ENCODE peak calls at places on chromosomes 13 and 19, in four cellular contexts. D is epithelial cell of proximal tubule, X is transverse colon, S is neural crest cell. E is an unnamed sample.

GRCh38 chr13:95154441-95154886 is 146.8 kb downstream of the ABCC4 start:
- DNase-seq in X (no peak), S (no peak), D (no peak), E (no peak)

GRCh38 chr13:49836516-49836915 is 44.0 kb upstream of the KPNA3 start:
- DNase-seq in D (no peak), S (no peak), X (no peak), E (no peak)

GRCh38 chr19:37977992-37978391 is 71.0 kb downstream of the SIPA1L3 start:
- DNase-seq in D (no peak), S (peak; percentile 23), X (no peak), E (no peak)

GRCh38 chr13:95660981-95661581 is 15.9 kb upstream of the DNAJC3 start:
- DNase-seq in D (no peak), S (no peak), X (no peak), E (no peak)

GRCh38 chr13:74443623-74444022 is 309.4 kb upstream of the KLF12 start:
- DNase-seq in S (no peak), D (peak; percentile 18), X (no peak), E (no peak)

GRCh38 chr19:2869618-2870017 is 2.5 kb downstream of the ZNF556 start:
- DNase-seq in X (no peak), S (no peak), D (no peak), E (no peak)

GRCh38 chr19:8820234-8820633 is 11.9 kb downstream of the ZNF558 start:
- DNase-seq in X (no peak), S (no peak), D (no peak), E (no peak)

GRCh38 chr13:37058801-37059135 is 720 bp downstream of the SUPT20H start:
- DNase-seq in X (no peak), S (no peak), D (no peak), E (no peak)

GRCh38 chr13:88051746-88052482 is 380.7 kb downstream of the SLITRK5 start:
- DNase-seq in S (no peak), X (no peak), D (no peak), E (no peak)

GRCh38 chr13:30906411-30906990 is 430 bp downstream of the MEDAG start:
- DNase-seq in S (peak; percentile 5), X (no peak), D (no peak), E (peak; percentile 48)

GRCh38 chr19:18557474-18558201 is at the start of gene KXD1:
- DNase-seq in D (peak; percentile 89), X (peak; percentile 98), S (peak; percentile 82), E (peak; percentile 85)

GRCh38 chr13:103883698-103884097 is 817.5 kb upstream of the SLC10A2 start:
- DNase-seq in S (no peak), X (no peak), D (no peak), E (no peak)

GRCh38 chr19:23116802-23117571 is at the start of gene ZNF730:
- DNase-seq in X (peak; percentile 14), S (peak; percentile 93), D (no peak), E (peak; percentile 76)

GRCh38 chr13:70816853-70817252 is 708.6 kb upstream of the KLHL1 start:
- DNase-seq in S (no peak), X (no peak), D (no peak), E (no peak)

GRCh38 chr13:22235285-22235949 is 564.5 kb downstream of the FGF9 start:
- DNase-seq in D (no peak), S (no peak), X (no peak), E (no peak)

DNA sequence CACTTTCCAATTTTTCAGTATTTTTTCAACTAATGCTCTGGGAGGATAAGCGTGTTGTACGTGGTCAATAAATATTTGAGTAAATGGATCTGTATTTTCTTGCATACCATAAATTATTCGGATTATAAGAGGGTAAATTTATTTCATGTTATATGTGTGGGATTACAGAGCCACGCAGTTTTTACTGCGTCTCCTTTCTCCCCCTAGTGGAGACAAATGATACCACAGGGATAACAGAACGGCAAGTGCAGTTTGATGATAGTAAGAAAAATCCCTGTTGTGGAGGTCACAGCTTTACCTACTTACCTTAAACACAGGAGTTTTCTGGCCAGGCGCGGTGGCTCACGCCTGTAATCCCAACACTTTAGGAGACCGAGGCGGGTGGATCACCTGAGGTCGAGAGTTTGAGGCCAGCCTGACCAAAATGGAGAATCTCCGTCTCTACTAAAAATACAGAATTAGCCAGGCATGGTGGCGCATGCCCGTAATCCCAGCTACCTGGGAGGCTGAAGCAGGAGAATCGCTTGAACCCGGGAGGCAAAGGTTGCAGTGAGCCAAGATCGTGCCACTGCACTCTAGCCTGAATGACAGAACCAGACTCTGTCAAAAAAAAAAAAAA is 16.8 kb downstream of the MBD3L2B start:
- DNase-seq in X (no peak), D (no peak), S (peak; percentile 10), E (no peak)
- TF ChIP-seq CTCF in X (no peak), D (peak; percentile 67), S (peak; percentile 83), E (peak; percentile 79)

GRCh38 chr13:79503069-79503468 is 22.1 kb downstream of the NDFIP2 start:
- DNase-seq in S (no peak), D (no peak), X (no peak), E (no peak)
- TF ChIP-seq CTCF in S (no peak), D (no peak), X (no peak), E (no peak)

DNA sequence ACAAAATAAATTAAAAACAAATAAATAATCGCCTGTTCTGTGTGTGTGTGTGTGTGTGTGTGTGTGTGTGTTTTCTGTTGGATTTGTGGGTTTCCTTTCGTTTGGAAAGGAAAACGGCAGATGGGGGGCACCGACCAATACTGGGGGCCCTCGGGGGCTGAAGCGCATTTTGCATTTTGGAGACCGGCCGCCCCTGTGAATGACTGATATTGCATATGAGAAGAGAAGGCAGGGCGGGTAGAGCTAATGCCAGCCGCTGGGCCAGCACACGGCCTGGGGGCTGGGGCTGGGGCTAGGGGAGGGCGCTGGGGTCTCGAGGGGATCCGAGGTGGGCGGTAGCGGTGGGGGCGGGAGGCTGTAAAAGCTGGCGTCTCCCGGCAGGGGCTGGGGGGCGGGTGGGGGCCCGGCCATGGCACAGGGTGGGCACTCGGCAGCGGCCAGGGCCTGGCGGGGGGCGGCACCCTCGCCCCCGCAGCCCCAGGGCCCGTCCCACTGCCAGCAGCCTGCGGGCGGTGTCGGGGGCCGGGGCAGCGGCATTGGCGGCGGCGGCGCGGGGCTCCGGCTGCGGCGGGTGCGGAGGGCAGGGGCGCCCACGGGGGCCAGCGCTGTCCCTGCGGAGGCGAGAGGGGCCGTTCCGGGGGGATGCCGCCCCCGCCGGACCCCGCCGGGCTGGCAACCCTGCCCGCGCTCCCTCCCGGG is 11.2 kb downstream of the ANO8 start:
- DNase-seq in S (no peak), D (no peak), X (no peak), E (no peak)
- TF ChIP-seq CTCF in S (no peak), D (no peak), X (no peak), E (no peak)

GRCh38 chr19:55046975-55047622 is 9.0 kb upstream of the GP6 start:
- DNase-seq in D (no peak), X (no peak), S (no peak), E (no peak)

GRCh38 chr19:55050749-55051532 is 12.0 kb downstream of the RDH13 start:
- DNase-seq in D (no peak), S (no peak), X (no peak), E (no peak)

GRCh38 chr19:55048446-55048845 is 10.4 kb upstream of the GP6 start:
- DNase-seq in X (no peak), S (no peak), D (no peak), E (no peak)

GRCh38 chr19:55044771-55045716 is 7.0 kb upstream of the GP6 start:
- DNase-seq in D (no peak), S (no peak), X (no peak), E (no peak)

GRCh38 chr19:55047951-55048350 is 9.9 kb upstream of the GP6 start:
- DNase-seq in X (no peak), S (no peak), D (no peak), E (no peak)
- TF ChIP-seq CTCF in X (no peak), S (no peak), D (no peak), E (no peak)

DNA sequence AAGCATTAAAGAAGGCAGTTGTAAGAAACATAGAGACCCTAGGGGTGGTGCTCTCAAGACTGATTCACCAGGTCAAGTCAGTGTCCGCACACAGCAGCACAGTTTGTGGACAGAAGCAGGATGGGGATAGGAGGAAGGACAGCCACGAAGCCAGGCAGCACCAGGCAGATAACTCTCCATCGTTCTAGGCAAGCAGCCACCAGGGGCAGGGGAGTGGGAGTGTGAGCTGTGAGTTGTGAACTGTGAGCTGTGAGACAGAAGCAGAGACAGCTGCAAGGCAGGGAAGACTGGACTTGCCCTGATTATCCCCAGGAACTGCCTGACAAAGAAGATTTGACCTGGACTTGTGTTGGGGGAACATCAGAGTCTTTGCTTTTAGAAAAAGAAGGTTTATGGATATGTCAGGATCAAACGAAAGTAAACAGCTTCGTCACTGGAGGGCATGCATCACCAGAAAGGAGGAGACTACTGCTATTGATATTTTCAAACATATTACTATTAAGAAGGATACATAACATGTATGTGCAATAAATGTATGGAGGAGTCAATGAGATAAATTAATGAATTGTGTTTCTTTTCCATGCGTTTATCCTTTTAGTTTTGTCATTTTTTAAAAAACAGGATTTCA is 286.1 kb downstream of the IRS2 start:
- DNase-seq in X (no peak), D (no peak), S (no peak), E (no peak)
- TF ChIP-seq CTCF in X (no peak), D (no peak), S (peak; percentile 28), E (no peak)

DNA sequence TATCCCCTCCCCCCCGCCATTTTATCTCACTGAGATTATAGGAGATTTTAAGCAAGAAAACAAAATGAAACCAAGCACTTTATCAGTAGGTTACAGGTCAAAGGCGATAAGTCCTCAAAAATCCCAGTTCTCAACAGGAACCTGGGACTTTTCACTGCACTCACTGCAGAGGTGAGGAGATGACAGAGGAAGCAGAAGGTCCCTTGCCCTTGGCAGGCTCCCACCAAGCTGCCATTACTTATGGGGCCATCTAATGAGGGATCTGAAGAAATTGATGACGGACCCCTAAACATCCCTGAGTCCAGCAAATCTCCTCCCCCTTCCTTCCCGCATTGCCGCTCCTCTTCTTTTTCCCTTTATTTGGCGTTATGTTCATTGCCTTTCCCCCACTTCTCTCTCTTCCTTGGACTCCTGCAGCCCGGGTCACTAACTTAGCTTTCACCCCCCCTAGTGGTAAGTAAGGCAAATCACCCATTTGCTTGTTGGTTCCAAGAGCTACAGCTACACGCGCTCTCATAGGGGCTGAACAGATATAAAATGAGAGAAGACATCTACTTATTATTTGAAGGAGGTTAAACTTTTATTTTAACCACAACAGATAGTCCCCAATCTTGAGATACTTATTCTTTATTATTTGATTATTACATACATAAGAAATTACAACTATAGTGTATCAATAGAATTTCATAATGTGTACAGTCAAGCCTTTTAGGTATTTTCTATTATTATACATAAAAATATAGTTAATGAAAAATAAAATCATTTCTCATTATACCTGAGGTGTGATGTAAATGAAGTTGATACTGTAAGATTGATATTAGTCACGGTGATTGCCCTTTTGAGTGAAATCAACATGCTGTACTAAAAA is 52.0 kb upstream of the ARGLU1 start:
- DNase-seq in X (peak; percentile 26), D (no peak), S (peak; percentile 9), E (no peak)
- TF ChIP-seq CTCF in X (peak; percentile 78), D (peak; percentile 98), S (peak; percentile 78), E (peak; percentile 77)

GRCh38 chr19:1467228-1467511 is 11.8 kb downstream of the C19orf25 start:
- DNase-seq in X (no peak), D (no peak), S (no peak), E (no peak)

GRCh38 chr19:1469200-1469935 is 9.6 kb downstream of the C19orf25 start:
- DNase-seq in X (no peak), D (no peak), S (no peak), E (no peak)

GRCh38 chr19:1469936-1470863 is 8.8 kb downstream of the C19orf25 start:
- DNase-seq in X (peak; percentile 67), S (no peak), D (no peak), E (no peak)

GRCh38 chr19:1467512-1468273 is 11.3 kb downstream of the C19orf25 start:
- DNase-seq in X (no peak), D (no peak), S (no peak), E (no peak)

GRCh38 chr19:1468274-1469199 is 10.5 kb downstream of the C19orf25 start:
- DNase-seq in X (no peak), D (no peak), S (no peak), E (no peak)
- TF ChIP-seq CTCF in X (no peak), D (no peak), S (no peak), E (no peak)

GRCh38 chr13:100520936-100521765 is 67.4 kb downstream of the GGACT start:
- DNase-seq in X (no peak), S (peak; percentile 14), D (no peak), E (no peak)
- TF ChIP-seq CTCF in X (no peak), S (no peak), D (no peak), E (no peak)

E was measured in mesothelial cell of epicardium.